ENCODE peak calls at places on chromosomes 4 and X, in eight cellular contexts. U is adipocyte, W is skeletal muscle cell, P is lower leg skin, L is psoas muscle, B is body of pancreas, A is heart left ventricle, S is GM12878. G is an unnamed sample.

GRCh38 chr4:140635606-140636005 is 66.8 kb upstream of the UCP1 start:
- DNase-seq in U (peak; percentile 70), W (no peak), P (no peak), L (peak; percentile 32), B (peak; percentile 70), A (no peak), S (no peak), G (peak; percentile 65)

GRCh38 chr4:77355731-77356130 is 198.7 kb downstream of the CCNG2 start:
- DNase-seq in U (no peak), W (no peak), P (no peak), L (no peak), B (no peak), A (no peak), S (no peak), G (no peak)

GRCh38 chr4:163638909-163639308 is 144.4 kb downstream of the TMA16 start:
- DNase-seq in U (no peak), W (no peak), P (no peak), L (no peak), B (no peak), A (no peak), S (no peak), G (no peak)

GRCh38 chr4:62460329-62460728 is 1260.2 kb downstream of the ADGRL3 start:
- DNase-seq in U (no peak), W (no peak), P (no peak), L (no peak), B (no peak), A (no peak), S (no peak), G (no peak)

GRCh38 chr4:185254434-185254833 is 45.0 kb downstream of the SNX25 start:
- DNase-seq in U (no peak), W (peak; percentile 49), P (no peak), L (no peak), B (no peak), A (no peak), S (no peak), G (no peak)

GRCh38 chrX:129549124-129549523 is 9.1 kb downstream of the OCRL start:
- DNase-seq in U (no peak), W (no peak), P (no peak), L (no peak), B (no peak), A (no peak), S (no peak), G (no peak)

GRCh38 chrX:16807548-16807947 is 21.3 kb downstream of the TXLNG start:
- DNase-seq in U (peak; percentile 68), W (no peak), P (no peak), L (no peak), B (no peak), A (no peak), S (no peak), G (no peak)

GRCh38 chrX:1394731-1395501 is 3.0 kb upstream of the SLC25A6 start:
- DNase-seq in U (no peak), W (no peak), P (peak; percentile 86), L (peak; percentile 68), B (peak; percentile 13), A (no peak), S (no peak), G (no peak)

GRCh38 chr4:176377705-176378302 is 58.0 kb downstream of the SPCS3 start:
- DNase-seq in U (peak; percentile 55), W (no peak), P (no peak), L (no peak), B (no peak), A (no peak), S (no peak), G (peak; percentile 19)

GRCh38 chrX:129876734-129877395 is 29.1 kb upstream of the UTP14A start:
- DNase-seq in U (peak; percentile 17), W (peak; percentile 4), P (no peak), L (no peak), B (no peak), A (no peak), S (no peak), G (peak; percentile 75)

GRCh38 chr4:132707955-132708354 is 441.1 kb upstream of the PCDH10 start:
- DNase-seq in U (no peak), W (no peak), P (no peak), L (no peak), B (no peak), A (no peak), S (no peak), G (no peak)

GRCh38 chr4:163808091-163808490 is 313.6 kb downstream of the TMA16 start:
- DNase-seq in U (no peak), W (no peak), P (no peak), L (no peak), B (no peak), A (no peak), S (no peak), G (no peak)

GRCh38 chrX:136219893-136220292 is 31.3 kb downstream of the MAP7D3 start:
- DNase-seq in U (no peak), W (no peak), P (no peak), L (no peak), B (no peak), A (no peak), S (no peak), G (no peak)

GRCh38 chrX:4710618-4711433 is 997.4 kb upstream of the PRKX start:
- DNase-seq in U (no peak), W (no peak), P (no peak), L (no peak), B (peak; percentile 78), A (no peak), S (peak; percentile 16), G (no peak)

GRCh38 chr4:182240161-182241130 is 2.8 kb upstream of the TENM3 start:
- DNase-seq in U (peak; percentile 63), W (peak; percentile 70), P (no peak), L (no peak), B (no peak), A (no peak), S (no peak), G (peak; percentile 97)
- H3K4me3 ChIP-seq in U (peak overlapping the region; percentile 62), W (no peak overlapping the region), P (no peak overlapping the region), L (no peak overlapping the region), B (no peak overlapping the region), A (no peak overlapping the region), S (no peak overlapping the region), G (no peak overlapping the region)

DNA sequence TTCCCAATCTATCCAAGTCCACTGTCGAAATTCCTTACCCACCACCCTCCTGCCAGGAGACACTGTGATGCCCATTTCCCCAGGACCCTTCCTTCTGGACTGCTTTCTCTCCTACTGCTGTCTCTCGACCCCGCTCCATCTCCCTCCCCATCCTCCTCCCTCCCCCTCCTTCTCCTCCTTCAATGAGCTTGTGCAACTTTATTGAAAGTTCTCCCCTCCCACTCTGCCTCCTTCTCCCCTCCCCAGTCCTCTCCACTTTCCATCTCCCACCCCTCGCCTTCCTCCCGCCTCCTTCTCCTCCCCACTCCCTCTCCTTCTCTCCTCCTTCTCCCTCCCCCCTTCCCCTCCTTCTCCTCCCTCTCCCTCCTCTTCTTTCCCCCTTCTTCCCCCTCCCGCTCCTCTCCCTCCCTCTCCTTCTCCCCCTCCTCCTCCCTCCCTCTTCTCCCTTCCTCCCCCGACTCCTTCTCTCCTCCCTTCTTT is 116.6 kb upstream of the FAT1 start:
- DNase-seq in U (no peak), W (no peak), P (no peak), L (peak; percentile 79), B (no peak), A (peak; percentile 55), S (no peak), G (no peak)
- H3K4me3 ChIP-seq in U (peak overlapping the region; percentile 84), W (no peak overlapping the region), P (no peak overlapping the region), L (peak overlapping the region; percentile 28), B (no peak overlapping the region), A (peak overlapping the region; percentile 23), S (no peak overlapping the region), G (peak overlapping the region; percentile 35)

GRCh38 chr4:4861592-4862551 is 2.4 kb downstream of the MSX1 start:
- DNase-seq in U (no peak), W (no peak), P (no peak), L (peak; percentile 26), B (no peak), A (no peak), S (no peak), G (no peak)

GRCh38 chr4:4859010-4859798 is at the start of gene MSX1:
- DNase-seq in U (peak; percentile 96), W (peak; percentile 25), P (peak; percentile 97), L (peak; percentile 91), B (peak; percentile 79), A (peak; percentile 89), S (no peak), G (peak; percentile 75)

GRCh38 chr4:4860381-4860802 is 927 bp downstream of the MSX1 start:
- DNase-seq in U (peak; percentile 59), W (no peak), P (no peak), L (no peak), B (no peak), A (no peak), S (no peak), G (peak; percentile 25)

GRCh38 chr4:4859799-4860380 is 425 bp downstream of the MSX1 start:
- DNase-seq in U (peak; percentile 53), W (no peak), P (no peak), L (peak; percentile 57), B (no peak), A (no peak), S (no peak), G (no peak)

DNA sequence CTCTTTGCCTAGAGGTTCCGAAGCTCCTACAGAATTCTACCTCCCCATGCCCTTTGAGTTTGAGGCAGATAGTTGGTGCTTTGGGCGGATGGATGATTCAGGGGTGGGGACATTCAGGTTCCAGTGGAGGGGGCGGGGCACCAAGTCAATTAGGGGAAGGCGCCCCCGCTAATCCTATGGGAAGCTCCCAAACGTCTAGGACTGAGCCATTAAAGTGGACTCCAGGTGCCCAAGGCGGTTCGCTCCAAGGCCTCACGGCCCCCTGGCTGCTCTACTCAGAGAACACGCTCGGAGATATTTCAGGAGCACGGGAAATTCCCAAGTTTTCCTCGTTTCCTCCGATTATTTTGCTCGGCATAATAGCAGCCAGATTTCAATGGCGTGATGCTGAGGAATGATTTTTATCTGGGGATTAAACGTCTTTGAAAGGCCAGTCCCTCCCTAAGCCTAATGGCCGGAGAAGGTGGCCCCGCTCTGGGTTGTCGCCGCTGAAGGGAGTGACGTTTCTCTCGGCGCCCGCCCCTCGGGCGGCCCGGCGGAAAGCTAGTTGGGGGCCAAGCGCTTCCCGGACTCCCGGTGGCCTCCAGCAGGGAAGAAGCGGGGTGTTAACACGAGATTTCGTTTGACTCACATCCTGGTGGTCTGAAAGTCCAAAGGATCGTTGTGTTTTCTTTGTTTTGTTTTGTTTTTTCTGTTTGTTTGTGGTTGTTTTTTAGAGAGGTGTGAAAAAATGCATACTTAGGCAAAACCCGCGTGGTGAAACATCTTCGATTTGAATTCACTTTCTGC is 1.5 kb downstream of the MSX1 start:
- DNase-seq in U (peak; percentile 67), W (no peak), P (peak; percentile 91), L (no peak), B (no peak), A (peak; percentile 64), S (no peak), G (peak; percentile 24)
- H3K4me3 ChIP-seq in U (peak overlapping the region; percentile 88), W (peak overlapping the region; percentile 47), P (peak overlapping the region; percentile 57), L (peak overlapping the region; percentile 83), B (no peak overlapping the region), A (peak overlapping the region; percentile 77), S (peak overlapping the region; percentile 25), G (peak overlapping the region; percentile 84)

GRCh38 chr4:36207808-36208207 is 36.5 kb downstream of the ARAP2 start:
- DNase-seq in U (no peak), W (no peak), P (no peak), L (no peak), B (no peak), A (no peak), S (no peak), G (no peak)
- H3K4me3 ChIP-seq in U (no peak overlapping the region), W (no peak overlapping the region), P (no peak overlapping the region), L (no peak overlapping the region), B (no peak overlapping the region), A (no peak overlapping the region), S (no peak overlapping the region), G (no peak overlapping the region)

GRCh38 chr4:9781343-9782135 is at the start of gene DRD5:
- DNase-seq in U (no peak), W (no peak), P (no peak), L (no peak), B (no peak), A (no peak), S (no peak), G (no peak)
- H3K4me3 ChIP-seq in U (no peak within 1 kb of the TSS), W (no peak within 1 kb of the TSS), P (no peak within 1 kb of the TSS), L (no peak within 1 kb of the TSS), B (no peak within 1 kb of the TSS), A (no peak within 1 kb of the TSS), S (no peak within 1 kb of the TSS), G (no peak within 1 kb of the TSS)

G was measured in SJSA1.